ENCODE peak calls at places on chromosome 11, in nine cellular contexts. One of them, this sample, is unnamed.

GRCh38 chr11:93849751-93850584 is 450 bp downstream of the VSTM5 start:
- DNase-seq in cardiac muscle cell: peak; percentile 52
- DNase-seq in GM12865: no peak
- DNase-seq in adrenal gland: no peak
- DNase-seq in epithelial cell of esophagus: no peak
- DNase-seq in brain microvascular endothelial cell: no peak
- DNase-seq in astrocyte of the cerebellum: no peak
- DNase-seq in AG09309: no peak
- DNase-seq in fibroblast of villous mesenchyme: peak; percentile 13
- DNase-seq in this sample: no peak

GRCh38 chr11:13258855-13259254 is 18.7 kb upstream of the BMAL1 start:
- DNase-seq in cardiac muscle cell: no peak
- DNase-seq in GM12865: no peak
- DNase-seq in adrenal gland: no peak
- DNase-seq in epithelial cell of esophagus: no peak
- DNase-seq in brain microvascular endothelial cell: no peak
- DNase-seq in astrocyte of the cerebellum: no peak
- DNase-seq in AG09309: no peak
- DNase-seq in fibroblast of villous mesenchyme: no peak
- DNase-seq in this sample: no peak

GRCh38 chr11:87181143-87181542 is 143.4 kb downstream of the TMEM135 start:
- DNase-seq in cardiac muscle cell: no peak
- DNase-seq in GM12865: no peak
- DNase-seq in adrenal gland: no peak
- DNase-seq in epithelial cell of esophagus: no peak
- DNase-seq in brain microvascular endothelial cell: no peak
- DNase-seq in astrocyte of the cerebellum: no peak
- DNase-seq in AG09309: no peak
- DNase-seq in fibroblast of villous mesenchyme: no peak
- DNase-seq in this sample: no peak

GRCh38 chr11:65780770-65781151 is at the start of gene AP5B1:
- DNase-seq in cardiac muscle cell: peak; percentile 51
- DNase-seq in GM12865: peak; percentile 66
- DNase-seq in adrenal gland: no peak
- DNase-seq in epithelial cell of esophagus: peak; percentile 88
- DNase-seq in brain microvascular endothelial cell: no peak
- DNase-seq in astrocyte of the cerebellum: no peak
- DNase-seq in AG09309: no peak
- DNase-seq in fibroblast of villous mesenchyme: peak; percentile 51
- DNase-seq in this sample: no peak

GRCh38 chr11:5698281-5698680 is 8.7 kb downstream of the TRIM22 start:
- DNase-seq in cardiac muscle cell: no peak
- DNase-seq in GM12865: no peak
- DNase-seq in adrenal gland: no peak
- DNase-seq in epithelial cell of esophagus: no peak
- DNase-seq in brain microvascular endothelial cell: no peak
- DNase-seq in astrocyte of the cerebellum: no peak
- DNase-seq in AG09309: no peak
- DNase-seq in fibroblast of villous mesenchyme: no peak
- DNase-seq in this sample: no peak

GRCh38 chr11:71339178-71339881 is 87.0 kb upstream of the SHANK2 start:
- DNase-seq in cardiac muscle cell: peak; percentile 19
- DNase-seq in GM12865: no peak
- DNase-seq in adrenal gland: no peak
- DNase-seq in epithelial cell of esophagus: peak; percentile 90
- DNase-seq in brain microvascular endothelial cell: no peak
- DNase-seq in astrocyte of the cerebellum: no peak
- DNase-seq in AG09309: no peak
- DNase-seq in fibroblast of villous mesenchyme: peak; percentile 72
- DNase-seq in this sample: no peak

GRCh38 chr11:35632301-35632700 is 14.0 kb downstream of the FJX1 start:
- DNase-seq in cardiac muscle cell: no peak
- DNase-seq in GM12865: no peak
- DNase-seq in adrenal gland: no peak
- DNase-seq in epithelial cell of esophagus: peak; percentile 24
- DNase-seq in brain microvascular endothelial cell: peak; percentile 46
- DNase-seq in astrocyte of the cerebellum: no peak
- DNase-seq in AG09309: no peak
- DNase-seq in fibroblast of villous mesenchyme: peak; percentile 78
- DNase-seq in this sample: no peak

GRCh38 chr11:60925685-60926267 is 1.5 kb downstream of the TMEM132A start:
- DNase-seq in cardiac muscle cell: peak; percentile 11
- DNase-seq in GM12865: no peak
- DNase-seq in adrenal gland: no peak
- DNase-seq in epithelial cell of esophagus: peak; percentile 95
- DNase-seq in brain microvascular endothelial cell: peak; percentile 18
- DNase-seq in astrocyte of the cerebellum: no peak
- DNase-seq in AG09309: peak; percentile 16
- DNase-seq in fibroblast of villous mesenchyme: peak; percentile 37
- DNase-seq in this sample: no peak

GRCh38 chr11:62071408-62071807 is 52.4 kb upstream of the INCENP start:
- DNase-seq in cardiac muscle cell: no peak
- DNase-seq in GM12865: no peak
- DNase-seq in adrenal gland: no peak
- DNase-seq in epithelial cell of esophagus: peak; percentile 19
- DNase-seq in brain microvascular endothelial cell: no peak
- DNase-seq in astrocyte of the cerebellum: no peak
- DNase-seq in AG09309: no peak
- DNase-seq in fibroblast of villous mesenchyme: no peak
- DNase-seq in this sample: no peak

GRCh38 chr11:5366856-5367255 is 15.5 kb downstream of the OR51B6 start:
- DNase-seq in cardiac muscle cell: no peak
- DNase-seq in GM12865: no peak
- DNase-seq in adrenal gland: no peak
- DNase-seq in epithelial cell of esophagus: no peak
- DNase-seq in brain microvascular endothelial cell: no peak
- DNase-seq in astrocyte of the cerebellum: no peak
- DNase-seq in AG09309: no peak
- DNase-seq in fibroblast of villous mesenchyme: no peak
- DNase-seq in this sample: no peak

GRCh38 chr11:33696931-33697638 is 3.5 kb downstream of the C11orf91 start:
- DNase-seq in cardiac muscle cell: no peak
- DNase-seq in GM12865: no peak
- DNase-seq in adrenal gland: no peak
- DNase-seq in epithelial cell of esophagus: peak; percentile 70
- DNase-seq in brain microvascular endothelial cell: no peak
- DNase-seq in astrocyte of the cerebellum: no peak
- DNase-seq in AG09309: no peak
- DNase-seq in fibroblast of villous mesenchyme: no peak
- DNase-seq in this sample: no peak

GRCh38 chr11:107018902-107019493 is 722 bp upstream of the GUCY1A2 start:
- DNase-seq in cardiac muscle cell: peak; percentile 83
- DNase-seq in GM12865: no peak
- DNase-seq in adrenal gland: peak; percentile 74
- DNase-seq in epithelial cell of esophagus: peak; percentile 82
- DNase-seq in brain microvascular endothelial cell: peak; percentile 77
- DNase-seq in astrocyte of the cerebellum: peak; percentile 66
- DNase-seq in AG09309: no peak
- DNase-seq in fibroblast of villous mesenchyme: peak; percentile 73
- DNase-seq in this sample: peak; percentile 71

GRCh38 chr11:69302447-69302846 is 8.5 kb downstream of the MYEOV start:
- DNase-seq in cardiac muscle cell: no peak
- DNase-seq in GM12865: no peak
- DNase-seq in adrenal gland: no peak
- DNase-seq in epithelial cell of esophagus: no peak
- DNase-seq in brain microvascular endothelial cell: no peak
- DNase-seq in astrocyte of the cerebellum: no peak
- DNase-seq in AG09309: no peak
- DNase-seq in fibroblast of villous mesenchyme: no peak
- DNase-seq in this sample: no peak
- H3K4me3 ChIP-seq in cardiac muscle cell: no peak overlapping the region
- H3K4me3 ChIP-seq in GM12865: no peak overlapping the region
- H3K4me3 ChIP-seq in adrenal gland: no peak overlapping the region
- H3K4me3 ChIP-seq in epithelial cell of esophagus: no peak overlapping the region
- H3K4me3 ChIP-seq in brain microvascular endothelial cell: no peak overlapping the region
- H3K4me3 ChIP-seq in astrocyte of the cerebellum: no peak overlapping the region
- H3K4me3 ChIP-seq in AG09309: no peak overlapping the region
- H3K4me3 ChIP-seq in fibroblast of villous mesenchyme: no peak overlapping the region
- H3K4me3 ChIP-seq in this sample: no peak overlapping the region

GRCh38 chr11:111231836-111232235 is 13.7 kb upstream of the POU2AF2 start:
- DNase-seq in cardiac muscle cell: no peak
- DNase-seq in GM12865: peak; percentile 30
- DNase-seq in adrenal gland: no peak
- DNase-seq in epithelial cell of esophagus: no peak
- DNase-seq in brain microvascular endothelial cell: no peak
- DNase-seq in astrocyte of the cerebellum: no peak
- DNase-seq in AG09309: no peak
- DNase-seq in fibroblast of villous mesenchyme: no peak
- DNase-seq in this sample: no peak
- H3K4me3 ChIP-seq in cardiac muscle cell: no peak overlapping the region
- H3K4me3 ChIP-seq in GM12865: no peak overlapping the region
- H3K4me3 ChIP-seq in adrenal gland: no peak overlapping the region
- H3K4me3 ChIP-seq in epithelial cell of esophagus: no peak overlapping the region
- H3K4me3 ChIP-seq in brain microvascular endothelial cell: no peak overlapping the region
- H3K4me3 ChIP-seq in astrocyte of the cerebellum: no peak overlapping the region
- H3K4me3 ChIP-seq in AG09309: no peak overlapping the region
- H3K4me3 ChIP-seq in fibroblast of villous mesenchyme: no peak overlapping the region
- H3K4me3 ChIP-seq in this sample: no peak overlapping the region

GRCh38 chr11:8261921-8262551 is 1.6 kb downstream of the LMO1 start:
- DNase-seq in cardiac muscle cell: no peak
- DNase-seq in GM12865: no peak
- DNase-seq in adrenal gland: peak; percentile 46
- DNase-seq in epithelial cell of esophagus: no peak
- DNase-seq in brain microvascular endothelial cell: no peak
- DNase-seq in astrocyte of the cerebellum: no peak
- DNase-seq in AG09309: no peak
- DNase-seq in fibroblast of villous mesenchyme: no peak
- DNase-seq in this sample: no peak

GRCh38 chr11:8262552-8263108 is 1.0 kb downstream of the LMO1 start:
- DNase-seq in cardiac muscle cell: peak; percentile 66
- DNase-seq in GM12865: peak; percentile 21
- DNase-seq in adrenal gland: peak; percentile 67
- DNase-seq in epithelial cell of esophagus: peak; percentile 61
- DNase-seq in brain microvascular endothelial cell: peak; percentile 40
- DNase-seq in astrocyte of the cerebellum: peak; percentile 23
- DNase-seq in AG09309: no peak
- DNase-seq in fibroblast of villous mesenchyme: peak; percentile 45
- DNase-seq in this sample: no peak

GRCh38 chr11:8263109-8263768 is 439 bp downstream of the LMO1 start:
- DNase-seq in cardiac muscle cell: no peak
- DNase-seq in GM12865: no peak
- DNase-seq in adrenal gland: peak; percentile 44
- DNase-seq in epithelial cell of esophagus: peak; percentile 13
- DNase-seq in brain microvascular endothelial cell: peak; percentile 6
- DNase-seq in astrocyte of the cerebellum: no peak
- DNase-seq in AG09309: no peak
- DNase-seq in fibroblast of villous mesenchyme: no peak
- DNase-seq in this sample: no peak

GRCh38 chr11:8265681-8266241 is 2.1 kb upstream of the LMO1 start:
- DNase-seq in cardiac muscle cell: peak; percentile 14
- DNase-seq in GM12865: no peak
- DNase-seq in adrenal gland: peak; percentile 48
- DNase-seq in epithelial cell of esophagus: no peak
- DNase-seq in brain microvascular endothelial cell: no peak
- DNase-seq in astrocyte of the cerebellum: no peak
- DNase-seq in AG09309: no peak
- DNase-seq in fibroblast of villous mesenchyme: no peak
- DNase-seq in this sample: no peak

GRCh38 chr11:8263769-8264410 is at the start of gene LMO1:
- DNase-seq in cardiac muscle cell: peak; percentile 80
- DNase-seq in GM12865: peak; percentile 69
- DNase-seq in adrenal gland: peak; percentile 89
- DNase-seq in epithelial cell of esophagus: peak; percentile 77
- DNase-seq in brain microvascular endothelial cell: peak; percentile 73
- DNase-seq in astrocyte of the cerebellum: peak; percentile 46
- DNase-seq in AG09309: peak; percentile 11
- DNase-seq in fibroblast of villous mesenchyme: peak; percentile 66
- DNase-seq in this sample: peak; percentile 77
- H3K4me3 ChIP-seq in cardiac muscle cell: peak within 1 kb of the TSS; percentile 32
- H3K4me3 ChIP-seq in GM12865: peak within 1 kb of the TSS; percentile 31
- H3K4me3 ChIP-seq in adrenal gland: peak within 1 kb of the TSS; percentile 71
- H3K4me3 ChIP-seq in epithelial cell of esophagus: peak within 1 kb of the TSS; percentile 32
- H3K4me3 ChIP-seq in brain microvascular endothelial cell: peak within 1 kb of the TSS; percentile 45
- H3K4me3 ChIP-seq in astrocyte of the cerebellum: peak within 1 kb of the TSS; percentile 41
- H3K4me3 ChIP-seq in AG09309: peak within 1 kb of the TSS; percentile 30
- H3K4me3 ChIP-seq in fibroblast of villous mesenchyme: peak within 1 kb of the TSS; percentile 33
- H3K4me3 ChIP-seq in this sample: peak within 1 kb of the TSS; percentile 55

GRCh38 chr11:76918941-76919386 is 58.2 kb downstream of the ACER3 start:
- DNase-seq in cardiac muscle cell: peak; percentile 78
- DNase-seq in GM12865: peak; percentile 57
- DNase-seq in adrenal gland: peak; percentile 58
- DNase-seq in epithelial cell of esophagus: peak; percentile 68
- DNase-seq in brain microvascular endothelial cell: peak; percentile 23
- DNase-seq in astrocyte of the cerebellum: peak; percentile 42
- DNase-seq in AG09309: peak; percentile 32
- DNase-seq in fibroblast of villous mesenchyme: peak; percentile 92
- DNase-seq in this sample: peak; percentile 33

GRCh38 chr11:76916712-76917111 is 56.0 kb downstream of the ACER3 start:
- DNase-seq in cardiac muscle cell: no peak
- DNase-seq in GM12865: no peak
- DNase-seq in adrenal gland: no peak
- DNase-seq in epithelial cell of esophagus: no peak
- DNase-seq in brain microvascular endothelial cell: no peak
- DNase-seq in astrocyte of the cerebellum: no peak
- DNase-seq in AG09309: no peak
- DNase-seq in fibroblast of villous mesenchyme: no peak
- DNase-seq in this sample: no peak

GRCh38 chr11:76919887-76920746 is 59.4 kb downstream of the ACER3 start:
- DNase-seq in cardiac muscle cell: peak; percentile 92
- DNase-seq in GM12865: peak; percentile 87
- DNase-seq in adrenal gland: peak; percentile 89
- DNase-seq in epithelial cell of esophagus: peak; percentile 88
- DNase-seq in brain microvascular endothelial cell: peak; percentile 77
- DNase-seq in astrocyte of the cerebellum: peak; percentile 85
- DNase-seq in AG09309: peak; percentile 70
- DNase-seq in fibroblast of villous mesenchyme: peak; percentile 87
- DNase-seq in this sample: peak; percentile 71

GRCh38 chr11:76919467-76919866 is 58.7 kb downstream of the ACER3 start:
- DNase-seq in cardiac muscle cell: no peak
- DNase-seq in GM12865: no peak
- DNase-seq in adrenal gland: no peak
- DNase-seq in epithelial cell of esophagus: no peak
- DNase-seq in brain microvascular endothelial cell: no peak
- DNase-seq in astrocyte of the cerebellum: no peak
- DNase-seq in AG09309: no peak
- DNase-seq in fibroblast of villous mesenchyme: no peak
- DNase-seq in this sample: no peak
- H3K4me3 ChIP-seq in cardiac muscle cell: no peak overlapping the region
- H3K4me3 ChIP-seq in GM12865: no peak overlapping the region
- H3K4me3 ChIP-seq in adrenal gland: no peak overlapping the region
- H3K4me3 ChIP-seq in epithelial cell of esophagus: no peak overlapping the region
- H3K4me3 ChIP-seq in brain microvascular endothelial cell: no peak overlapping the region
- H3K4me3 ChIP-seq in astrocyte of the cerebellum: no peak overlapping the region
- H3K4me3 ChIP-seq in AG09309: no peak overlapping the region
- H3K4me3 ChIP-seq in fibroblast of villous mesenchyme: no peak overlapping the region
- H3K4me3 ChIP-seq in this sample: no peak overlapping the region